ENCODE peak calls at places on chromosome 6, in six cellular contexts. B, G, U, E, Z and D are unnamed samples.

GRCh38 chr6:133945158-133945557 is 7.9 kb upstream of the TBPL1 start:
- DNase-seq in B (no peak), G (no peak), U (no peak), E (no peak), Z (no peak), D (no peak)

GRCh38 chr6:163392533-163392932 is 22.0 kb upstream of the QKI start:
- DNase-seq in B (no peak), G (no peak), U (no peak), E (no peak), Z (no peak), D (no peak)

GRCh38 chr6:119182875-119183274 is 104.4 kb upstream of the FAM184A start:
- DNase-seq in B (no peak), G (no peak), U (no peak), E (no peak), Z (no peak), D (no peak)

GRCh38 chr6:163391983-163392382 is 22.5 kb upstream of the QKI start:
- DNase-seq in B (no peak), G (no peak), U (no peak), E (no peak), Z (no peak), D (no peak)

GRCh38 chr6:25371037-25371347 is 91.8 kb downstream of the CARMIL1 start:
- DNase-seq in B (no peak), G (no peak), U (no peak), E (no peak), Z (no peak), D (no peak)

GRCh38 chr6:98827295-98828159 is 6.8 kb upstream of the POU3F2 start:
- DNase-seq in B (no peak), G (no peak), U (peak; percentile 65), E (peak; percentile 69), Z (peak; percentile 54), D (no peak)

GRCh38 chr6:158799051-158799792 is 19.9 kb downstream of the EZR start:
- DNase-seq in B (no peak), G (no peak), U (no peak), E (no peak), Z (no peak), D (no peak)

GRCh38 chr6:28807682-28808280 is 116.0 kb downstream of the TRIM27 start:
- DNase-seq in B (peak; percentile 54), G (no peak), U (no peak), E (peak; percentile 12), Z (no peak), D (peak; percentile 31)

GRCh38 chr6:113500221-113500620 is 356.9 kb upstream of the MARCKS start:
- DNase-seq in B (no peak), G (no peak), U (no peak), E (no peak), Z (no peak), D (no peak)